ENCODE peak calls at places on chromosomes 3 and 15, in six cellular contexts. O is fibroblast of pulmonary artery, H is GM23338, I is cardiac muscle cell, B is pancreas, L is gastrocnemius medialis. P is an unnamed sample.

GRCh38 chr3:105490045-105490444 is 123.3 kb downstream of the ALCAM start:
- DNase-seq in H (no peak), B (no peak), L (no peak), I (peak), O (peak), P (no peak)

GRCh38 chr15:101615986-101616848 is 36.0 kb downstream of the TM2D3 start:
- DNase-seq in I (peak), B (peak), L (no peak), H (peak), O (peak), P (peak)

GRCh38 chr15:42270996-42271395 is 2.0 kb upstream of the GANC start:
- DNase-seq in H (no peak), O (no peak), I (no peak), B (no peak), L (no peak), P (no peak)

GRCh38 chr3:195286115-195286872 is 15.3 kb upstream of the XXYLT1 start:
- DNase-seq in O (peak), I (peak), H (no peak), L (no peak), B (no peak), P (peak)

GRCh38 chr3:138907541-138907940 is 39.4 kb downstream of the FOXL2 start:
- DNase-seq in L (no peak), I (no peak), H (no peak), B (no peak), O (no peak), P (no peak)

GRCh38 chr3:445960-446359 is 249.4 kb downstream of the CHL1 start:
- DNase-seq in I (no peak), B (no peak), L (no peak), H (no peak), O (no peak), P (peak)

GRCh38 chr15:57019496-57020160 is 101.2 kb downstream of the TCF12 start:
- DNase-seq in I (peak), H (no peak), B (no peak), O (no peak), L (no peak), P (no peak)

GRCh38 chr3:123122525-123123315 is 55.9 kb downstream of the PDIA5 start:
- DNase-seq in H (no peak), O (peak), I (peak), L (no peak), B (no peak), P (peak)

GRCh38 chr15:72389231-72389630 is 8.9 kb upstream of the TMEM202 start:
- DNase-seq in O (peak), H (no peak), L (no peak), B (peak), I (peak), P (no peak)

GRCh38 chr3:48023377-48023776 is 7.2 kb upstream of the MAP4 start:
- DNase-seq in L (no peak), O (no peak), H (no peak), B (no peak), I (no peak), P (no peak)

GRCh38 chr3:49454457-49454856 is 15.6 kb upstream of the DAG1 start:
- DNase-seq in B (peak), L (no peak), O (no peak), H (peak), I (no peak), P (peak)

GRCh38 chr3:52892625-52893311 is 4.6 kb downstream of the STIMATE start:
- DNase-seq in O (peak), I (peak), B (no peak), H (no peak), L (no peak), P (peak)

GRCh38 chr3:99714146-99714545 is 75.8 kb downstream of the COL8A1 start:
- DNase-seq in I (peak), O (peak), H (no peak), B (no peak), L (no peak), P (no peak)

GRCh38 chr3:62665627-62666433 is 209.4 kb downstream of the CADPS start:
- DNase-seq in H (peak), O (peak), I (peak), L (no peak), B (peak), P (peak)

GRCh38 chr3:144462337-144462736 is 490.7 kb downstream of the DIPK2A start:
- DNase-seq in H (no peak), L (no peak), I (no peak), B (no peak), O (no peak), P (peak)

GRCh38 chr3:183435701-183436100 is 7.3 kb upstream of the MCF2L2 start:
- DNase-seq in B (no peak), O (no peak), L (no peak), H (no peak), I (no peak), P (no peak)

GRCh38 chr3:137761099-137761562 is 3.0 kb upstream of the SOX14 start:
- DNase-seq in I (no peak), H (peak), O (no peak), L (no peak), B (no peak), P (no peak)

GRCh38 chr3:185552358-185552877 is at the start of gene LIPH:
- DNase-seq in I (peak), O (peak), B (no peak), L (no peak), H (peak), P (peak)

GRCh38 chr3:115551091-115551490 is 72.2 kb upstream of the GAP43 start:
- DNase-seq in O (no peak), B (no peak), L (no peak), I (no peak), H (no peak), P (no peak)

GRCh38 chr3:172194702-172195392 is 155.5 kb downstream of the FNDC3B start:
- DNase-seq in I (peak), L (no peak), H (peak), B (no peak), O (peak), P (peak)

GRCh38 chr3:140164922-140165590 is 230.1 kb downstream of the CLSTN2 start:
- DNase-seq in B (no peak), L (no peak), I (no peak), H (no peak), O (no peak), P (peak)

GRCh38 chr15:59300618-59301139 is 72.0 kb downstream of the MYO1E start:
- DNase-seq in O (peak), B (no peak), I (peak), H (no peak), L (no peak), P (no peak)

GRCh38 chr15:70528270-70528706 is 235.1 kb downstream of the UACA start:
- DNase-seq in B (no peak), I (peak), O (peak), H (no peak), L (no peak), P (no peak)

GRCh38 chr15:76327191-76328105 is 9.1 kb upstream of the ISL2 start:
- DNase-seq in I (no peak), B (no peak), H (no peak), L (no peak), O (no peak), P (peak)

GRCh38 chr15:100707229-100707628 is 104.8 kb downstream of the ASB7 start:
- DNase-seq in B (no peak), I (peak), H (no peak), L (no peak), O (no peak), P (no peak)

GRCh38 chr3:46222435-46223161 is 14.5 kb upstream of the CCR1 start:
- DNase-seq in O (no peak), H (no peak), L (no peak), I (no peak), B (no peak), P (no peak)

GRCh38 chr3:137764001-137764433 is at the start of gene SOX14:
- DNase-seq in O (no peak), I (no peak), L (no peak), B (peak), H (peak), P (no peak)

GRCh38 chr3:77718326-77718725 is 678.4 kb downstream of the ROBO2 start:
- DNase-seq in I (no peak), O (no peak), B (no peak), H (no peak), L (no peak), P (no peak)

GRCh38 chr3:109927161-109927560 is 589.8 kb upstream of the DPPA4 start:
- DNase-seq in L (no peak), B (no peak), H (no peak), I (peak), O (peak), P (peak)

GRCh38 chr3:139491027-139491700 is 14.8 kb upstream of the RBP2 start:
- DNase-seq in H (peak), I (no peak), O (no peak), L (no peak), B (peak), P (peak)

GRCh38 chr3:43178891-43179366 is 73.0 kb upstream of the POMGNT2 start:
- DNase-seq in O (peak), I (no peak), H (no peak), L (no peak), B (peak), P (peak)

GRCh38 chr3:101780661-101781060 is 1.6 kb downstream of the NXPE3 start:
- DNase-seq in L (peak), B (no peak), O (peak), H (peak), I (peak), P (peak)

GRCh38 chr3:96449341-96449740 is 365.1 kb upstream of the EPHA6 start:
- DNase-seq in B (no peak), I (no peak), H (no peak), L (no peak), O (no peak), P (no peak)

GRCh38 chr3:175270199-175270837 is 411.2 kb downstream of the NAALADL2 start:
- DNase-seq in I (peak), O (peak), L (no peak), H (peak), B (no peak), P (no peak)

GRCh38 chr3:101940521-101940992 is 91.2 kb downstream of the NFKBIZ start:
- DNase-seq in B (no peak), L (no peak), I (peak), O (peak), H (peak), P (peak)

GRCh38 chr3:71302604-71303003 is 280.9 kb downstream of the FOXP1 start:
- DNase-seq in H (no peak), O (no peak), I (no peak), B (no peak), L (no peak), P (no peak)

GRCh38 chr3:71294919-71295318 is 288.6 kb downstream of the FOXP1 start:
- DNase-seq in L (no peak), B (no peak), O (no peak), H (peak), I (no peak), P (no peak)

GRCh38 chr3:71303627-71304260 is 279.8 kb downstream of the FOXP1 start:
- DNase-seq in I (no peak), O (no peak), B (no peak), L (no peak), H (peak), P (no peak)

GRCh38 chr3:71301001-71301400 is 282.5 kb downstream of the FOXP1 start:
- DNase-seq in I (no peak), L (no peak), O (no peak), B (no peak), H (no peak), P (no peak)

GRCh38 chr3:71299160-71299559 is 284.4 kb downstream of the FOXP1 start:
- DNase-seq in I (no peak), O (no peak), H (no peak), B (no peak), L (no peak), P (no peak)
- TF ChIP-seq CTCF in I (no peak), O (no peak), H (no peak), B (no peak), L (no peak), P (no peak)

DNA sequence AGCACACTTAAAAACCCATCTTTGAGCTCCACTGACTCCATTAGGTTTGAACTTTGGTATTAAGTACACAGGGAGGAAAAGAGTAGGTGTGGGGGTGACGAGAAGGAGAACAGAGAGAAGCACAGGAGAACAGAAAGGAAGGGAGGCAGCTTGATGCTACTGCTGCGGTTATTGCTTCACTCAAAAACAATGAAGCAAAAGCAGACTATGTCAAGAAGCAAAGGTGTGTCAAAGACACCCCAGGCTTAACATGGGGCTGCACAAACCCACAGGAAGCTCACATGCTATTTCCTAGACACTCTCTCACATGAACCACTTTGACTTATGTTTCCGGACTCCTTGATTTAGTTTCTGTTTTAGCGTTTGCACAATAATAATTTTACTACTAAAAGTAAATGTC is 961.0 kb upstream of the CFAP20DC start:
- DNase-seq in H (no peak), O (no peak), I (no peak), B (no peak), L (no peak), P (no peak)
- H3K4me3 ChIP-seq in H (no peak), O (no peak), I (no peak), B (no peak), L (no peak), P (no peak)

GRCh38 chr15:61038387-61038786 is 190.7 kb downstream of the RORA start:
- DNase-seq in H (no peak), I (peak), O (peak), B (no peak), L (peak), P (peak)
- TF ChIP-seq CTCF in H (no peak), I (no peak), O (no peak), B (no peak), L (no peak), P (no peak)

GRCh38 chr15:83379574-83379973 is 67.6 kb upstream of the SH3GL3 start:
- DNase-seq in H (peak), L (no peak), I (no peak), O (no peak), B (no peak), P (peak)
- H3K4me3 ChIP-seq in H (peak), L (no peak), I (no peak), O (no peak), B (no peak), P (no peak)

GRCh38 chr3:188041193-188041592 is 112.8 kb upstream of the LPP start:
- DNase-seq in L (no peak), H (no peak), B (no peak), O (no peak), I (no peak), P (no peak)

GRCh38 chr3:188036375-188036985 is 117.5 kb upstream of the LPP start:
- DNase-seq in I (no peak), B (peak), H (no peak), L (no peak), O (no peak), P (no peak)

GRCh38 chr3:188037965-188038581 is 115.9 kb upstream of the LPP start:
- DNase-seq in H (no peak), O (no peak), L (no peak), B (no peak), I (no peak), P (peak)

GRCh38 chr3:188034989-188035388 is 119.0 kb upstream of the LPP start:
- DNase-seq in I (no peak), O (no peak), L (no peak), B (no peak), H (no peak), P (peak)

GRCh38 chr3:188037116-188037718 is 116.7 kb upstream of the LPP start:
- DNase-seq in H (peak), I (peak), O (peak), L (no peak), B (peak), P (peak)
- TF ChIP-seq CTCF in H (peak), I (peak), O (peak), L (peak), B (peak), P (peak)

P was measured in bronchial epithelial cell.